ENCODE peak calls at places on chromosome 20, in nine cellular contexts. D is tibial artery, G is psoas muscle, Z is upper lobe of left lung, Y is upper lobe of right lung, S is ovary, N is pancreas, Q is cardiac muscle cell, E is body of pancreas. I is an unnamed sample.

GRCh38 chr20:43936371-43936770 is 21.7 kb downstream of the TOX2 start:
- DNase-seq in S (no peak), Z (no peak), D (no peak), Y (no peak), N (no peak), Q (peak; percentile 56), E (no peak), G (no peak), I (no peak)

GRCh38 chr20:34052414-34052813 is 58.7 kb downstream of the RALY start:
- DNase-seq in S (no peak), Y (no peak), G (no peak), E (no peak), D (no peak), N (no peak), Q (no peak), Z (no peak), I (no peak)

GRCh38 chr20:49938173-49939163 is 2.3 kb downstream of the RNF114 start:
- DNase-seq in N (peak; percentile 34), E (peak; percentile 59), Y (no peak), Q (peak; percentile 87), D (peak; percentile 43), S (peak; percentile 51), G (peak; percentile 60), Z (no peak), I (peak; percentile 60)

GRCh38 chr20:11195899-11196558 is 522.2 kb upstream of the JAG1 start:
- DNase-seq in G (no peak), Q (peak; percentile 20), N (no peak), Y (no peak), E (no peak), D (no peak), Z (peak; percentile 25), S (no peak), I (no peak)

GRCh38 chr20:9028419-9028818 is 40.5 kb upstream of the PLCB4 start:
- DNase-seq in Q (no peak), N (no peak), Y (no peak), E (no peak), S (no peak), G (no peak), D (no peak), Z (no peak), I (no peak)

GRCh38 chr20:5835234-5835845 is 85.1 kb downstream of the SHLD1 start:
- DNase-seq in G (no peak), N (peak; percentile 50), E (peak; percentile 78), Y (no peak), S (peak; percentile 35), D (no peak), Q (peak; percentile 60), Z (no peak), I (no peak)

GRCh38 chr20:29878777-29879442 is 1378.6 kb upstream of the DEFB115 start:
- DNase-seq in N (no peak), G (no peak), S (no peak), D (no peak), Y (peak; percentile 67), Z (no peak), Q (no peak), E (no peak), I (no peak)

GRCh38 chr20:57478176-57478575 is 46.8 kb downstream of the CTCFL start:
- DNase-seq in E (no peak), Q (no peak), Y (no peak), Z (no peak), D (no peak), N (no peak), G (no peak), S (no peak), I (no peak)

GRCh38 chr20:59729476-59729875 is 125.1 kb downstream of the PHACTR3 start:
- DNase-seq in N (no peak), Q (no peak), E (no peak), S (no peak), G (no peak), Y (peak; percentile 39), Z (no peak), D (no peak), I (no peak)

GRCh38 chr20:6632187-6632586 is 135.3 kb upstream of the BMP2 start:
- DNase-seq in E (peak; percentile 26), S (no peak), Q (peak; percentile 69), D (no peak), Y (no peak), G (peak; percentile 26), Z (no peak), N (no peak), I (no peak)

GRCh38 chr20:43409041-43409913 is 48.4 kb upstream of the SRSF6 start:
- DNase-seq in G (no peak), E (no peak), Z (no peak), S (no peak), Q (peak; percentile 74), D (no peak), N (no peak), Y (no peak), I (no peak)

GRCh38 chr20:63643966-63644365 is 9.3 kb downstream of the STMN3 start:
- DNase-seq in E (no peak), S (no peak), G (no peak), D (no peak), Z (no peak), Q (no peak), Y (no peak), N (no peak), I (no peak)

GRCh38 chr20:31560094-31560899 is 44.8 kb upstream of the ID1 start:
- DNase-seq in D (peak; percentile 67), E (peak; percentile 69), Z (peak; percentile 90), G (peak; percentile 81), Q (peak; percentile 92), S (no peak), Y (peak; percentile 87), N (no peak), I (peak; percentile 74)

GRCh38 chr20:50862546-50862945 is 67.7 kb downstream of the BCAS4 start:
- DNase-seq in D (no peak), Z (no peak), N (no peak), Y (no peak), S (no peak), Q (no peak), E (no peak), G (no peak), I (no peak)

GRCh38 chr20:4135385-4136077 is 120.2 kb upstream of the RNF24 start:
- DNase-seq in Q (peak; percentile 98), D (no peak), E (peak; percentile 77), S (no peak), G (peak; percentile 42), N (peak; percentile 44), Z (peak; percentile 21), Y (no peak), I (peak; percentile 54)

GRCh38 chr20:63089051-63089907 is 82.5 kb upstream of the BHLHE23 start:
- DNase-seq in Z (peak; percentile 16), S (no peak), E (peak; percentile 9), D (no peak), Q (no peak), N (no peak), G (no peak), Y (peak; percentile 55), I (no peak)

GRCh38 chr20:23226612-23227265 is 123.9 kb upstream of the NXT1 start:
- DNase-seq in E (no peak), N (no peak), Z (no peak), G (no peak), Y (no peak), S (no peak), Q (no peak), D (no peak), I (no peak)

GRCh38 chr20:23229989-23230388 is 120.6 kb upstream of the NXT1 start:
- DNase-seq in Q (no peak), S (no peak), D (no peak), G (no peak), N (no peak), Z (no peak), E (no peak), Y (no peak), I (no peak)

GRCh38 chr20:23227274-23227673 is 123.3 kb upstream of the NXT1 start:
- DNase-seq in Y (no peak), Q (no peak), S (no peak), Z (no peak), N (no peak), G (no peak), E (no peak), D (no peak), I (no peak)

GRCh38 chr20:23228912-23229311 is 121.7 kb upstream of the NXT1 start:
- DNase-seq in N (no peak), E (no peak), Y (no peak), G (no peak), Z (no peak), S (no peak), D (no peak), Q (peak; percentile 78), I (no peak)

DNA sequence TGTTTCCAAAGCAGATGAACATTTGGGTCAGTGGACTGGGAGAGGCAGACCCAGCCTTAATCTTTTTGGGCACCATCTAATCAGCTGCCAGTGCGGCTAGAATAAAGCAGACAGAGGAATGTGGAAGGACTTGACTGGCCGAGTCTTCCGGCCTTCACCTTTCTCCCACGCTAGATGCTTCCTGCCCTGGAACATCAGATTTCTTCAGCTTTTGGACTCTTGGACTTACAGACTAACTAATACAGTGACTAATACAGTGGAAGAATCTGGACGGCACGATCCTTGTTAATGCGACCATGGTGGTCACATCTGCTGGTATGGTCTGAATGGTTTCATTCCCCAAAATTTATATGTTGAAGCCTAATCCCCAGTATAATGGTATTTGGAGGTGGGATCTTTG is 122.6 kb upstream of the NXT1 start:
- DNase-seq in D (no peak), S (no peak), N (no peak), Z (no peak), Y (no peak), E (no peak), G (no peak), Q (no peak), I (no peak)
- H3K4me1 ChIP-seq in D (peaks cover 10% of the 10 kb centered on the region), S (peaks cover 2% of the 10 kb centered on the region), N (no peaks in the 10 kb centered on the region), Z (peaks cover 12% of the 10 kb centered on the region), Y (peaks cover 10% of the 10 kb centered on the region), E (no peaks in the 10 kb centered on the region), G (no peaks in the 10 kb centered on the region), Q (peaks cover 3% of the 10 kb centered on the region), I (no peaks in the 10 kb centered on the region)

GRCh38 chr20:45722047-45722446 is at the start of gene SPINT4:
- DNase-seq in N (no peak), S (no peak), E (no peak), Z (no peak), D (no peak), Q (no peak), Y (no peak), G (no peak), I (no peak)
- TF ChIP-seq CTCF in N (no peak), S (no peak), E (no peak), Z (no peak), D (no peak), Q (no peak), Y (no peak), G (no peak), I (no peak)

GRCh38 chr20:37202267-37202943 is 23.1 kb upstream of the MROH8 start:
- DNase-seq in E (peak; percentile 35), Y (no peak), N (no peak), S (peak; percentile 43), G (no peak), Z (peak; percentile 42), D (peak; percentile 39), Q (peak; percentile 95), I (peak; percentile 29)
- H3K4me3 ChIP-seq in E (no peak overlapping the region), Y (no peak overlapping the region), N (no peak overlapping the region), S (no peak overlapping the region), G (no peak overlapping the region), Z (no peak overlapping the region), D (no peak overlapping the region), Q (no peak overlapping the region), I (no peak overlapping the region)

DNA sequence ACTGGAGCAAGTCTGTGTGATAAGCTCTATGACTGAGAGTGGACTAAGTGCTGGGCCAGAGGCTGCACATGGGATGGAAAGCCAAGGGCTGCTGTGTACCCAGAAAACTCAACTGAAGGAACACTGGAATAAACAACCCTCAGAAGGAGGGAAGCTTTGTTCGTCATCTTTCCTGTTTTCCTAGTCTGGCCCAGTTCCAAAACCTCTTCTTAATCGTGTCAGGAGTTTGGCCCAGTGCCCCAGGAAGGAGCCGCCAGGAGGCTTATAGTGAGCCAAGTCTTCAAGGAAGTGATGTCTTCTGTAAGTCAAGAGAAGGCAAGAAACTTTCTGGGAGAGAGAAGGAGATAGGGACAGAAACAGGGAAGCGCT is 23.3 kb upstream of the TOP1 start:
- DNase-seq in Y (peak; percentile 86), G (peak; percentile 82), D (peak; percentile 93), N (peak; percentile 72), Q (peak; percentile 99), E (peak; percentile 92), Z (peak; percentile 87), S (peak; percentile 70), I (peak; percentile 91)
- H3K4me1 ChIP-seq in Y (peaks cover 58% of the 10 kb centered on the region), G (peaks cover 29% of the 10 kb centered on the region), D (peaks cover 19% of the 10 kb centered on the region), N (peaks cover 34% of the 10 kb centered on the region), Q (no peaks in the 10 kb centered on the region), E (peaks cover 34% of the 10 kb centered on the region), Z (peaks cover 65% of the 10 kb centered on the region), S (peaks cover 4% of the 10 kb centered on the region), I (peaks cover 16% of the 10 kb centered on the region)

I was measured in colonic mucosa.